ENCODE peak calls at places on chromosome 12, in eight cellular contexts. S, N, X, U, C, Q, I and R are unnamed samples.

GRCh38 chr12:91985002-91985767 is 160.5 kb downstream of the BTG1 start:
- DNase-seq in S (no peak), N (no peak), X (no peak), U (no peak), C (no peak), Q (no peak), I (no peak), R (no peak)

GRCh38 chr12:53624453-53624852 is 1.7 kb downstream of the ATF7 start:
- DNase-seq in S (no peak), N (no peak), X (no peak), U (no peak), C (no peak), Q (no peak), I (no peak), R (no peak)

GRCh38 chr12:89493650-89494302 is 30.8 kb downstream of the GALNT4 start:
- DNase-seq in S (no peak), N (no peak), X (no peak), U (no peak), C (no peak), Q (no peak), I (no peak), R (no peak)

GRCh38 chr12:2344892-2345291 is 292.1 kb downstream of the CACNA1C start:
- DNase-seq in S (no peak), N (no peak), X (no peak), U (no peak), C (no peak), Q (no peak), I (no peak), R (no peak)

GRCh38 chr12:30888241-30888640 is 38.3 kb upstream of the TSPAN11 start:
- DNase-seq in S (no peak), N (no peak), X (no peak), U (no peak), C (no peak), Q (no peak), I (no peak), R (no peak)

GRCh38 chr12:6824962-6825381 is 3.2 kb upstream of the P3H3 start:
- DNase-seq in S (no peak), N (no peak), X (no peak), U (no peak), C (no peak), Q (no peak), I (no peak), R (no peak)

GRCh38 chr12:132190012-132190755 is 45.9 kb downstream of the NOC4L start:
- DNase-seq in S (no peak), N (no peak), X (no peak), U (no peak), C (no peak), Q (no peak), I (no peak), R (no peak)

GRCh38 chr12:111590552-111590951 is 8.6 kb downstream of the ATXN2 start:
- DNase-seq in S (no peak), N (no peak), X (no peak), U (no peak), C (no peak), Q (no peak), I (no peak), R (no peak)

GRCh38 chr12:124517260-124518050 is 50.0 kb downstream of the NCOR2 start:
- DNase-seq in S (peak), N (peak), X (no peak), U (no peak), C (no peak), Q (no peak), I (peak), R (no peak)

GRCh38 chr12:100576311-100577036 is 3.0 kb downstream of the GAS2L3 start:
- DNase-seq in S (no peak), N (no peak), X (peak), U (no peak), C (peak), Q (no peak), I (no peak), R (no peak)

GRCh38 chr12:23533699-23534098 is 415.8 kb downstream of the SOX5 start:
- DNase-seq in S (no peak), N (no peak), X (no peak), U (no peak), C (no peak), Q (no peak), I (no peak), R (no peak)